ENCODE peak calls at places on chromosome 18, in five cellular contexts. D is HepG2, E is A549, P is HEK293T, T is IMR-90. Q is an unnamed sample.

GRCh38 chr18:54852780-54853675 is 24.8 kb downstream of the RAB27B start:
- DNase-seq in P (no peak), T (no peak), E (no peak), D (no peak), Q (no peak)

GRCh38 chr18:37516361-37516853 is 49.2 kb downstream of the CELF4 start:
- DNase-seq in E (no peak), P (no peak), D (no peak), T (no peak), Q (no peak)

GRCh38 chr18:30985753-30986152 is 56.8 kb downstream of the DSC3 start:
- DNase-seq in T (no peak), P (no peak), E (no peak), D (no peak), Q (no peak)

GRCh38 chr18:9094307-9095226 is 7.9 kb upstream of the NDUFV2 start:
- DNase-seq in P (no peak), E (peak), D (peak), T (peak), Q (peak)

GRCh38 chr18:79784965-79785770 is 12.6 kb upstream of the KCNG2 start:
- DNase-seq in P (no peak), T (peak), E (no peak), D (no peak), Q (no peak)

GRCh38 chr18:55570966-55571365 is 17.0 kb downstream of the TCF4 start:
- DNase-seq in D (no peak), E (no peak), P (no peak), T (no peak), Q (no peak)

GRCh38 chr18:5895300-5895885 is at the start of gene TMEM200C:
- DNase-seq in T (peak), P (peak), E (no peak), D (no peak), Q (no peak)

GRCh38 chr18:64119916-64120315 is 29.0 kb downstream of the LINC00305 start:
- DNase-seq in P (no peak), D (peak), T (no peak), E (peak), Q (no peak)

GRCh38 chr18:60503166-60503565 is 130.6 kb upstream of the MC4R start:
- DNase-seq in P (no peak), T (no peak), D (no peak), E (no peak), Q (no peak)

GRCh38 chr18:60506190-60506589 is 133.6 kb upstream of the MC4R start:
- DNase-seq in D (no peak), T (no peak), P (no peak), E (no peak), Q (no peak)

GRCh38 chr18:60506682-60507081 is 134.1 kb upstream of the MC4R start:
- DNase-seq in P (no peak), E (no peak), D (no peak), T (no peak), Q (no peak)

GRCh38 chr18:60508108-60508507 is 135.5 kb upstream of the MC4R start:
- DNase-seq in E (no peak), P (no peak), D (no peak), T (no peak), Q (no peak)
- TF ChIP-seq BHLHE40 in E (no peak), P (no peak), D (no peak), T (no peak), Q (no peak)

GRCh38 chr18:27713037-27713726 is 463.7 kb downstream of the CDH2 start:
- DNase-seq in D (no peak), E (no peak), T (no peak), P (no peak), Q (no peak)
- TF ChIP-seq BHLHE40 in D (no peak), E (no peak), T (no peak), P (no peak), Q (no peak)

GRCh38 chr18:12315481-12315880 is 7.4 kb downstream of the TUBB6 start:
- DNase-seq in D (no peak), P (no peak), E (no peak), T (no peak), Q (peak)

GRCh38 chr18:12314586-12315305 is 6.7 kb downstream of the TUBB6 start:
- DNase-seq in T (no peak), D (no peak), P (no peak), E (no peak), Q (no peak)

GRCh38 chr18:12315911-12316310 is 7.9 kb downstream of the TUBB6 start:
- DNase-seq in E (no peak), P (no peak), D (no peak), T (no peak), Q (no peak)

GRCh38 chr18:12312936-12313335 is 4.9 kb downstream of the TUBB6 start:
- DNase-seq in E (no peak), P (no peak), D (no peak), T (peak), Q (no peak)

GRCh38 chr18:12313530-12314245 is 5.6 kb downstream of the TUBB6 start:
- DNase-seq in E (no peak), D (no peak), T (no peak), P (no peak), Q (no peak)
- TF ChIP-seq BHLHE40 in E (no peak), D (no peak), T (no peak), P (no peak), Q (no peak)

GRCh38 chr18:59265246-59266018 is 7.8 kb downstream of the RAX start:
- DNase-seq in D (no peak), P (peak), E (peak), T (no peak), Q (peak)
- TF ChIP-seq BHLHE40 in D (no peak), P (no peak), E (no peak), T (no peak), Q (no peak)

GRCh38 chr18:74625157-74625556 is 27.5 kb downstream of the ZNF407 start:
- DNase-seq in P (no peak), E (no peak), D (no peak), T (peak), Q (no peak)

GRCh38 chr18:74626311-74626874 is 28.7 kb downstream of the ZNF407 start:
- DNase-seq in T (no peak), P (no peak), D (no peak), E (no peak), Q (no peak)

GRCh38 chr18:74622079-74622478 is 24.4 kb downstream of the ZNF407 start:
- DNase-seq in P (no peak), D (no peak), E (no peak), T (no peak), Q (no peak)

GRCh38 chr18:74624491-74624890 is 26.8 kb downstream of the ZNF407 start:
- DNase-seq in D (no peak), T (no peak), P (no peak), E (no peak), Q (no peak)

DNA sequence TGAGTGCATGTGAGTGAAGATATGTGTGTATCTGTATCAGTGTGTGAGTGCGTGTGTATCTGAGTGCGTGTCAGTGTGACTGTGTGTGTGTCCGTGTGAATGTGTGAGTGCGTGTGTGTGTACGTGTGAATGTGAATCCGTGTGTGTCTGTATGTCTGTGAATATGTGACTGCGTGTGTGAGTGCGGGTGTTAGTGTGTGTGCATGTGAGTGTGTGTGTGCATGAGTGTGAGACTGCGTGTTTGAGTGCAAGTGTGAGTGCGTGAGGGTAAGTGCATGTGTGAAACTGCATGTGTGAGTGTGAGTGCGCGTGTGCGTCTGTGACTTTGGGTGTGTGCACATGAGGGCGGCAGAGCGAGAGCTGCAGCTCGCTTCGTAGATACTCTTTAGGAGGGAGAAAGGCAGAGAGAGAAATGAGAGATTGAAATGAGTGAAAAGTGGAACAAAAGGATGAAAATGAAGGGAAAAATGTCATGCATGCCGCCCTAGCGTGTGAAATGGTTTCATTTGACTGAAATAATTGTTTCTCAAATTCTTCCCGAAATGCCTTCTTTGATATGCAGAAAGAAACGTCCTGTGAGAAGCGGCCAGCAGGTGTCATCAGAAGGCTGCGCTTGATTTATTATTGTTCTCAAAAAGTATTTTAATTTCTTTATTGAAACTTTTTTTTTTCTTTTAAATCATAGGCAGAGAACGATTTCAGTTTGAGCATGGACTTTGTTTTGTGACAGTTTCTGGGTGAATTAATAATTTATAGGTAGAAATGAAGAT is 25.6 kb downstream of the ZNF407 start:
- DNase-seq in T (peak), P (no peak), D (no peak), E (no peak), Q (peak)
- TF ChIP-seq BHLHE40 in T (no peak), P (no peak), D (no peak), E (no peak), Q (no peak)

DNA sequence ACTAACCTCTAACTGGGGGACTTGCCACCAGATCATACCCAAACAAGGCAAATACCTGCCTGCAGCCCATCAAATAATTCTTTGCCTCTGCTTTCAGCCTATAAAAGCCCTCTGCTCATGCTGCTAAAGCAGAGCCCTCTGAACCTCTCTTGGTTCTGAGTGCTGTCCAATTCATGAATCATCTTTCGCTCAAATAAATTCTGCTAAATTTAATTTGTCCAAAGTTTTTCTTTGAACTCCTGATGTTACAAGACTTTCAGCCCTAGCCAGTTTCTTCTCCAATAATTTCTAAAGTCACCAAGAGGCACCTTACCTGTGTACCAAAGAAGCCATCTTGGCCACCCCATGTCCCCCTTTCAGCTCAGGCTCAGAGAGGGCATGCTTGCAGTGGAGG is 72.0 kb downstream of the MRO start:
- DNase-seq in D (no peak), E (no peak), T (no peak), P (no peak), Q (no peak)
- TF ChIP-seq BHLHE40 in D (no peak), E (no peak), T (no peak), P (no peak), Q (no peak)

DNA sequence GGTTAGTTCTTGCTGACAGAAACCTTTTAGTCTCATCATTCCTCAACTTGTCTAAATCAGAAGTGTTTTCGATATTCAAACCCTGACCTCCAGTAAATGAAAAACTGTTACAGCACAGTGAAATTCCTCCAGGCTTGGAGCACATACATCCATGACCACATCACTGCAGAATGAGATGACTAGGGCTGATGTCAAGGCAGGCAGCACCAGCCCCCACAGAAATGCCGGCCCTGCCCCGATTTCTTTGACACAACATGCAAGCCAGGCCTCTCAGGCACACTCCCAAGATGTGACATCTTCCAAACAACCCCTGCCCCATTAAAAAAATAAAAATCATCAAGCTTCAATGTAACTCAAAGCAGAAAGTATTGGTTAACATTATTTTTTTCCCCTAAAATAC is 103.3 kb downstream of the CTAGE1 start:
- DNase-seq in P (no peak), D (no peak), T (peak), E (no peak), Q (no peak)
- TF ChIP-seq BHLHE40 in P (no peak), D (no peak), T (peak), E (no peak), Q (no peak)

GRCh38 chr18:34084635-34085034 is 140.1 kb downstream of the NOL4 start:
- DNase-seq in E (no peak), D (no peak), P (no peak), T (no peak), Q (no peak)

GRCh38 chr18:34085140-34085739 is 139.5 kb downstream of the NOL4 start:
- DNase-seq in T (no peak), E (no peak), P (peak), D (no peak), Q (no peak)

GRCh38 chr18:34086370-34086769 is 138.3 kb downstream of the NOL4 start:
- DNase-seq in T (no peak), D (no peak), E (no peak), P (no peak), Q (no peak)

DNA sequence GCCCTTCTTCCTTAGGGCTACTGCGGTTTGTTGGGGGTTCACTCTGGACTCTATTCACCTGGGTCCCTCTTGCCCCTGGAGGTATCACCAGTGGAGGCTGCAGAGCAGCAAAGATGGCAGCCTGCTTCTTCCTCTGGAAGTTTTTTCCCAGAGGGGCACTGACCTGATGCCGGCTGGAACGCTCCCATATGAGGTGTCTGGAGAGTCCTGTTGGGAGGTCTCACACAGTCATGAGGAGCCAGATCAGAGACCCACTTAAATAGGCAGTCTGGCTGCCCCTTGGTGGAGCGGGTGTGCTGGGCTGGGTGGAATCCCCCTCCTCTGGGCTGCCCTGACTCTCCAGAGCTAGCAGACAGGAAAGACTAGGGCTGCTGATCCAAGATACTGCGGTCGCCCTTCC is 140.8 kb downstream of the NOL4 start:
- DNase-seq in D (no peak), P (no peak), T (no peak), E (no peak), Q (no peak)
- TF ChIP-seq BHLHE40 in D (no peak), P (no peak), T (no peak), E (no peak), Q (no peak)

DNA sequence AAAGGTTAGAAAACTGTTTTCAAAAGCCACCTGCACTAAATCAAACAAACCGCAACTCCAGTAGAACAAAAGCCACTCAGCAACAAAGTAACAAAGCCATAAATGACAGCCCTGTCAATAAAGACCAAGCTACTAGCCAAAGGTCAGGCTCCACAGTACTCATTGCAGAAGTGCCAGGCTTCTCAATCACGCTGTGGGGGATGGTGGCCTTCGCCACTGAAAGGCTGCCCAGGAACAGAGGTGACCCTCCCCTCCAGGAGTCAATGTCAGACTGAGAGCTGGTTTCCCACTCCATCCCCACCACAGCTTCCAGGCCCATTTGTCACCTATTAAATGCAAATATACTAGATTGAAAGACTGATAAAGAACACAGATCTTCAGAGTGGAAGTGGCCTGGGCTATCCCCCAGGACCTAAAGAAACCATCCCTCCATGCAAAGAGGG is 5.9 kb downstream of the ATP8B1 start:
- DNase-seq in D (peak), E (no peak), P (no peak), T (no peak), Q (no peak)
- TF ChIP-seq BHLHE40 in D (peak), E (no peak), P (no peak), T (no peak), Q (no peak)

DNA sequence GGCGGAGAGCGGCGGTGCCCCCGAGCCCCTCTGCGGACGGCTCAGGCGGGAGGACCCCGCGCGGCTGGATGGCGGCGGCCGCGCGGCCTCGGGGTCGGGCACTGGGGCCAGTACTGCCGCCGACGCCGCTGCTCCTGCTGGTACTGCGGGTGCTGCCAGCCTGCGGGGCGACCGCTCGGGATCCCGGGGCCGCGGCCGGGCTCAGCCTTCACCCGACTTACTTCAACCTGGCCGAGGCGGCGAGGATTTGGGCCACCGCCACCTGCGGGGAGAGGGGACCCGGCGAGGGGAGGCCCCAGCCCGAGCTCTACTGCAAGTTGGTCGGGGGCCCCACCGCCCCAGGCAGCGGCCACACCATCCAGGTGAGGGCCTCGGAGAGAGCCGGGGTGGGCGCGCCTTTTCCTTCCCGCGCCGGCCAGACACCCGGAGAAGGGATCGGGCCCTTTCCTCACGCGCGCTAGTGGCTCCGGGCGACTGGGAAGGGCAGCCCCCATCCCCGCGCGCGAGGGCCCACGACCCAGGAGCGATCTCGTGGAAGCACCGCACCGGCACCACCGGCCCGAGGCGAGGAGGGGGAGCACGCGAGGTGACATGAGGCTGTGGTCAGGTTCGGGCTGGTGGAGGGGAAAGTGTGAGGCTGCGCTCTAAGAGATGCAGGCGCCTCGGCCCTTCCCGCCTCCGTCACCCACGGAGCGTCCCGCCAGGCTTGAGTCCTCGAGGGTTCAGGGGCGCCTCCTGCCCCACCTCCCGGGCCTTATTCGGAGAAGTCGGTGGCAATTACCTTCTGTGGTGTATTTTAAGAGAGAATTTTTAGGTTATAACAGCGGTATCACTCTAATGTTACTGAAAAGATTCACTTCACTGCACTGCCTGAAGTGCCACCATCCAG is 607 bp downstream of the LAMA3 start:
- DNase-seq in D (no peak), P (peak), T (no peak), E (peak), Q (no peak)
- TF ChIP-seq BHLHE40 in D (no peak), P (no peak), T (no peak), E (no peak), Q (no peak)